ENCODE peak calls at places on chromosomes 12 and 14, in ten cellular contexts. O is iPS DF 19.7; J is mammary epithelial cell; R is K562; T is stimulated activated CD4-positive, alpha-beta T cell treated with anti-CD3 and anti-CD28 coated beads, Interleukin-1b, Interleukin-23, amount 100 ng/mL, for 1 hour; D is neuronal stem cell; L is NCI-H748 treated with DMSO at 0.1 percent for 48 hours; F is AG08396; Q is Karpas-422; S is CD4-positive, CD25-positive, alpha-beta regulatory T cell. A is an unnamed sample.

GRCh38 chr12:115267464-115267863 is 583.5 kb upstream of the TBX3 start:
- DNase-seq in O (no peak), J (no peak), R (no peak), T (no peak), D (no peak), L (no peak), F (no peak), Q (no peak), S (no peak), A (no peak)

GRCh38 chr12:42767326-42767954 is 177.9 kb upstream of the PRICKLE1 start:
- DNase-seq in O (no peak), J (no peak), R (no peak), T (no peak), D (no peak), L (no peak), F (no peak), Q (no peak), S (no peak), A (no peak)

GRCh38 chr12:27332407-27333310 is at the start of gene BMAL2:
- DNase-seq in O (no peak), J (peak), R (peak), T (no peak), D (peak), L (peak), F (peak), Q (no peak), S (no peak), A (peak)

GRCh38 chr14:99996951-99997571 is 68.2 kb upstream of the EVL start:
- DNase-seq in O (no peak), J (peak), R (no peak), T (no peak), D (no peak), L (no peak), F (no peak), Q (no peak), S (no peak), A (no peak)

GRCh38 chr14:61331992-61332657 is 10.7 kb downstream of the PRKCH start:
- DNase-seq in O (no peak), J (no peak), R (no peak), T (no peak), D (no peak), L (no peak), F (no peak), Q (no peak), S (no peak), A (no peak)

GRCh38 chr14:50932592-50933500 is 11.4 kb downstream of the PYGL start:
- DNase-seq in O (no peak), J (no peak), R (no peak), T (no peak), D (no peak), L (no peak), F (no peak), Q (no peak), S (no peak), A (no peak)

GRCh38 chr12:29889737-29890136 is 106.0 kb upstream of the TMTC1 start:
- DNase-seq in O (peak), J (peak), R (peak), T (no peak), D (peak), L (peak), F (peak), Q (peak), S (no peak), A (no peak)

GRCh38 chr12:104273503-104273902 is 30.0 kb upstream of the EID3 start:
- DNase-seq in O (no peak), J (no peak), R (no peak), T (no peak), D (no peak), L (no peak), F (no peak), Q (no peak), S (no peak), A (no peak)

GRCh38 chr12:62438098-62438692 is 28.4 kb upstream of the MON2 start:
- DNase-seq in O (no peak), J (peak), R (peak), T (no peak), D (peak), L (peak), F (peak), Q (peak), S (peak), A (peak)

GRCh38 chr14:105774001-105774400 is 247.6 kb downstream of the TMEM121 start:
- DNase-seq in O (no peak), J (no peak), R (no peak), T (no peak), D (no peak), L (no peak), F (no peak), Q (no peak), S (no peak), A (no peak)

GRCh38 chr14:51750542-51750941 is 98.8 kb downstream of the FRMD6 start:
- DNase-seq in O (peak), J (no peak), R (no peak), T (no peak), D (no peak), L (no peak), F (no peak), Q (peak), S (no peak), A (no peak)

GRCh38 chr12:95796982-95797289 is 6.4 kb upstream of the NTN4 start:
- DNase-seq in O (no peak), J (peak), R (no peak), T (no peak), D (no peak), L (no peak), F (no peak), Q (no peak), S (no peak), A (no peak)

GRCh38 chr14:54348001-54348611 is 48.7 kb upstream of the CDKN3 start:
- DNase-seq in O (no peak), J (peak), R (peak), T (no peak), D (peak), L (peak), F (peak), Q (peak), S (no peak), A (no peak)

GRCh38 chr14:64720190-64720589 is 16.0 kb downstream of the PLEKHG3 start:
- DNase-seq in O (no peak), J (peak), R (no peak), T (no peak), D (no peak), L (no peak), F (peak), Q (no peak), S (no peak), A (no peak)

GRCh38 chr12:54125950-54126695 is 62.7 kb downstream of the SMUG1 start:
- DNase-seq in O (no peak), J (no peak), R (no peak), T (no peak), D (no peak), L (peak), F (peak), Q (no peak), S (no peak), A (no peak)

GRCh38 chr12:6551063-6551461 is 4.8 kb downstream of the IFFO1 start:
- DNase-seq in O (no peak), J (no peak), R (no peak), T (no peak), D (no peak), L (no peak), F (peak), Q (no peak), S (no peak), A (no peak)

GRCh38 chr14:95402184-95402583 is 82.5 kb upstream of the CLMN start:
- DNase-seq in O (no peak), J (no peak), R (no peak), T (no peak), D (no peak), L (no peak), F (no peak), Q (no peak), S (no peak), A (no peak)

GRCh38 chr14:28382460-28383220 is 383.9 kb upstream of the FOXG1 start:
- DNase-seq in O (no peak), J (peak), R (no peak), T (no peak), D (no peak), L (no peak), F (no peak), Q (no peak), S (no peak), A (no peak)

GRCh38 chr12:122067966-122068365 is 10.6 kb upstream of the MLXIP start:
- DNase-seq in O (no peak), J (no peak), R (no peak), T (no peak), D (no peak), L (no peak), F (peak), Q (peak), S (no peak), A (peak)

GRCh38 chr12:1886396-1887008 is 31.9 kb downstream of the CACNA2D4 start:
- DNase-seq in O (no peak), J (no peak), R (no peak), T (no peak), D (no peak), L (no peak), F (peak), Q (no peak), S (no peak), A (no peak)

GRCh38 chr14:99515301-99516155 is 34.3 kb downstream of the CCNK start:
- DNase-seq in O (no peak), J (no peak), R (no peak), T (no peak), D (no peak), L (no peak), F (no peak), Q (no peak), S (no peak), A (no peak)

GRCh38 chr12:19439059-19440018 is at the start of gene AEBP2:
- DNase-seq in O (peak), J (peak), R (peak), T (peak), D (peak), L (peak), F (peak), Q (peak), S (peak), A (peak)

A was measured in central memory CD4-positive, alpha-beta T cell.